ENCODE peak calls at places on chromosomes 1 and 21, in six cellular contexts. M, B, N, K, Q and J are unnamed samples.

GRCh38 chr1:1858382-1859086 is 32.4 kb downstream of the GNB1 start:
- DNase-seq in M (peak; percentile 98), B (peak; percentile 73), N (peak; percentile 70), K (peak; percentile 28), Q (peak; percentile 62), J (no peak)

GRCh38 chr1:3053366-3053980 is 15.5 kb upstream of the PRDM16 start:
- DNase-seq in M (no peak), B (no peak), N (no peak), K (no peak), Q (no peak), J (no peak)

GRCh38 chr1:77834771-77835334 is 53.6 kb upstream of the NEXN start:
- DNase-seq in M (peak; percentile 72), B (peak; percentile 20), N (no peak), K (no peak), Q (no peak), J (no peak)

GRCh38 chr1:156104861-156105546 is 9.5 kb upstream of the LMNA start:
- DNase-seq in M (peak; percentile 44), B (peak; percentile 73), N (peak; percentile 50), K (peak; percentile 57), Q (peak; percentile 45), J (no peak)

GRCh38 chr1:40575336-40575735 is 43.9 kb downstream of the ZNF684 start:
- DNase-seq in M (no peak), B (no peak), N (no peak), K (no peak), Q (no peak), J (no peak)

GRCh38 chr1:192538407-192539311 is 36.9 kb upstream of the RGS1 start:
- DNase-seq in M (peak; percentile 45), B (no peak), N (no peak), K (no peak), Q (no peak), J (no peak)

GRCh38 chr1:35857830-35858229 is 25.2 kb upstream of the AGO1 start:
- DNase-seq in M (peak; percentile 18), B (peak; percentile 39), N (no peak), K (no peak), Q (no peak), J (no peak)

GRCh38 chr1:13583964-13584791 is 546 bp downstream of the PDPN start:
- DNase-seq in M (no peak), B (no peak), N (no peak), K (peak; percentile 57), Q (no peak), J (no peak)

GRCh38 chr1:84795213-84795612 is 97.8 kb downstream of the LPAR3 start:
- DNase-seq in M (no peak), B (no peak), N (no peak), K (no peak), Q (no peak), J (no peak)

GRCh38 chr1:17540255-17541001 is 930 bp downstream of the ARHGEF10L start:
- DNase-seq in M (no peak), B (no peak), N (no peak), K (peak; percentile 95), Q (no peak), J (peak; percentile 90)

GRCh38 chr1:94329986-94330385 is 88.2 kb upstream of the ABCD3 start:
- DNase-seq in M (peak; percentile 76), B (peak; percentile 37), N (no peak), K (no peak), Q (peak; percentile 67), J (no peak)

GRCh38 chr1:64848136-64848535 is 103.3 kb downstream of the RAVER2 start:
- DNase-seq in M (no peak), B (no peak), N (no peak), K (no peak), Q (no peak), J (no peak)

GRCh38 chr1:108590947-108591346 is 31.0 kb downstream of the EEIG2 start:
- DNase-seq in M (peak; percentile 97), B (peak; percentile 67), N (no peak), K (no peak), Q (no peak), J (no peak)

GRCh38 chr1:224488806-224489584 is 54.4 kb upstream of the WDR26 start:
- DNase-seq in M (no peak), B (no peak), N (no peak), K (no peak), Q (no peak), J (no peak)

GRCh38 chr1:22169816-22170215 is 26.9 kb upstream of the WNT4 start:
- DNase-seq in M (no peak), B (no peak), N (no peak), K (no peak), Q (no peak), J (no peak)

GRCh38 chr1:6246497-6247295 is 2.7 kb downstream of the HES3 start:
- DNase-seq in M (peak; percentile 58), B (peak; percentile 76), N (peak; percentile 93), K (peak; percentile 95), Q (peak; percentile 54), J (no peak)

GRCh38 chr21:34351786-34352241 is 12.0 kb upstream of the KCNE2 start:
- DNase-seq in M (peak; percentile 39), B (peak; percentile 34), N (peak; percentile 61), K (no peak), Q (peak; percentile 80), J (no peak)

GRCh38 chr1:81305997-81306452 is 494.7 kb upstream of the ADGRL2 start:
- DNase-seq in M (peak; percentile 65), B (peak; percentile 45), N (no peak), K (no peak), Q (no peak), J (peak; percentile 49)

GRCh38 chr1:221841291-221841982 is 99.5 kb upstream of the DUSP10 start:
- DNase-seq in M (peak; percentile 58), B (no peak), N (no peak), K (no peak), Q (no peak), J (no peak)

GRCh38 chr21:35616090-35616489 is 444.2 kb downstream of the SETD4 start:
- DNase-seq in M (peak; percentile 58), B (peak; percentile 10), N (no peak), K (no peak), Q (no peak), J (no peak)

GRCh38 chr1:244735404-244735803 is 82.5 kb downstream of the DESI2 start:
- DNase-seq in M (no peak), B (peak; percentile 38), N (no peak), K (no peak), Q (no peak), J (no peak)

GRCh38 chr1:174397261-174397660 is 50.5 kb upstream of the GPR52 start:
- DNase-seq in M (no peak), B (no peak), N (no peak), K (no peak), Q (no peak), J (no peak)

GRCh38 chr1:114353233-114353632 is 157.8 kb downstream of the TRIM33 start:
- DNase-seq in M (peak; percentile 16), B (no peak), N (peak; percentile 10), K (no peak), Q (peak; percentile 10), J (peak; percentile 46)

GRCh38 chr1:114368560-114369255 is 142.3 kb downstream of the TRIM33 start:
- DNase-seq in M (no peak), B (no peak), N (no peak), K (no peak), Q (no peak), J (peak; percentile 43)

GRCh38 chr1:238119060-238119459 is 228.3 kb upstream of the ZP4 start:
- DNase-seq in M (no peak), B (no peak), N (no peak), K (no peak), Q (no peak), J (no peak)

GRCh38 chr1:163066168-163066567 is 3.0 kb upstream of the RGS4 start:
- DNase-seq in M (no peak), B (no peak), N (no peak), K (no peak), Q (no peak), J (no peak)

GRCh38 chr1:205398586-205398985 is 23.3 kb downstream of the LEMD1 start:
- DNase-seq in M (no peak), B (no peak), N (no peak), K (no peak), Q (no peak), J (no peak)

GRCh38 chr1:85571830-85572229 is 8.7 kb upstream of the CCN1 start:
- DNase-seq in M (no peak), B (no peak), N (no peak), K (no peak), Q (no peak), J (no peak)

GRCh38 chr1:194331758-194332157 is 1145.3 kb upstream of the B3GALT2 start:
- DNase-seq in M (no peak), B (no peak), N (no peak), K (no peak), Q (no peak), J (no peak)
- TF ChIP-seq JUN in M (no peak), B (no peak), N (no peak), K (no peak), Q (no peak), J (no peak)

GRCh38 chr1:53294557-53294956 is 33.3 kb downstream of the LRP8 start:
- DNase-seq in M (no peak), B (peak; percentile 15), N (no peak), K (no peak), Q (no peak), J (no peak)
- TF ChIP-seq JUN in M (no peak), B (no peak), N (no peak), K (no peak), Q (no peak), J (no peak)

DNA sequence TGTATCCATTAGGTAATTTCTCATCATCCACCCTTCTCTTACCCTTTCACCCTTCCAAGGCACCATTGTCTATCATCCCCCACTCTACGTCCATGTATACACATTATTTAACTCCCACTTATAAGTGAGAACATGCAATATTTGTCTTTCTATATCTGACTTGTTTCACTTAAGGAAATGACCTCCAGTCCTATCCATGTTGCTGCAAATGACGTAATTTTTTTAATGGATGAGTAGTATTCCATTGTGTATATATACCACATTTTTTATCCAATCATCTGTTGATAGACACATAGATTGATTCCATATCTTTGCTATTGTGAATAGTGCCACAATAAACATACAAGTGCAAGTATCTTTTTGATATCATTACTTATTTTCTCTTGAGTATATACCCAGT is 322.9 kb upstream of the CXADR start:
- DNase-seq in M (no peak), B (no peak), N (no peak), K (no peak), Q (no peak), J (no peak)
- TF ChIP-seq JUN in M (no peak), B (no peak), N (no peak), K (no peak), Q (no peak), J (no peak)

DNA sequence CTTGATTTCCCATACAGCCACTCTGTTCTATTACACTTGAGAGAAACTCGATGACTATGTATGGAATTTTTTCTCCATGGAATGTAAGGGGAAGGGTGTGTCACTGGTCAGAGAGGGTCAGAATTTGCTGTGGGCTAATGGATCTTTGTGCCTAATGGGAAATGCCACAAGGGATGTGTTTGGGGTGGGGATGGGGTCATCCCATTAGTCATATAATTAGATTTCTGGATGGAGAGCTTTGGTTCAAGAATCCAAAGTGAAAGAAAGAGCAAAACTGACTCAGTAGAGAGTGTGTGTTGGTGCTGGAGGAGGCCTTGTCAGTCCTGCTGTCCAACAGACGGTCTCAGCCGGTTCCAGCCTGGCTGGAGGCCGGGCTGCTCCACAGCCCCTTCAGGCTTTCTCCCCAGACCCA is 86.3 kb downstream of the LAMC2 start:
- DNase-seq in M (peak; percentile 59), B (peak; percentile 53), N (no peak), K (no peak), Q (no peak), J (no peak)
- TF ChIP-seq JUN in M (no peak), B (no peak), N (no peak), K (no peak), Q (no peak), J (no peak)

GRCh38 chr1:60118119-60118518 is 44.5 kb upstream of the C1orf87 start:
- DNase-seq in M (no peak), B (no peak), N (no peak), K (no peak), Q (no peak), J (no peak)
- TF ChIP-seq JUN in M (no peak), B (no peak), N (no peak), K (no peak), Q (no peak), J (no peak)

GRCh38 chr1:39170731-39171375 is 33.6 kb upstream of the MACF1 start:
- DNase-seq in M (no peak), B (no peak), N (no peak), K (peak; percentile 41), Q (no peak), J (no peak)
- TF ChIP-seq JUN in M (no peak), B (no peak), N (no peak), K (no peak), Q (no peak), J (no peak)